ENCODE peak calls at places on chromosomes 3 and 15, in seven cellular contexts. One of them, this sample, is unnamed.

GRCh38 chr15:77633134-77633912 is 611 bp upstream of the LINGO1 start:
- DNase-seq in AG20443: peak; percentile 97
- DNase-seq in ELR: peak; percentile 82
- DNase-seq in KBM-7: peak; percentile 95
- DNase-seq in uterus: peak; percentile 85
- DNase-seq in foreskin fibroblast: peak; percentile 92
- DNase-seq in endothelial cell: peak; percentile 99
- DNase-seq in this sample: peak; percentile 81

GRCh38 chr15:84829428-84829827 is 12.3 kb downstream of the ALPK3 start:
- DNase-seq in endothelial cell: no peak
- DNase-seq in ELR: no peak
- DNase-seq in foreskin fibroblast: no peak
- DNase-seq in KBM-7: no peak
- DNase-seq in AG20443: no peak
- DNase-seq in uterus: no peak
- DNase-seq in this sample: no peak

GRCh38 chr3:180358179-180358578 is 243.8 kb upstream of the TTC14 start:
- DNase-seq in ELR: peak; percentile 75
- DNase-seq in KBM-7: no peak
- DNase-seq in AG20443: no peak
- DNase-seq in foreskin fibroblast: peak; percentile 0
- DNase-seq in uterus: no peak
- DNase-seq in endothelial cell: no peak
- DNase-seq in this sample: peak; percentile 5

GRCh38 chr15:81540909-81541308 is 166.9 kb upstream of the TMC3 start:
- DNase-seq in AG20443: no peak
- DNase-seq in foreskin fibroblast: no peak
- DNase-seq in ELR: no peak
- DNase-seq in endothelial cell: no peak
- DNase-seq in KBM-7: no peak
- DNase-seq in uterus: no peak
- DNase-seq in this sample: no peak

GRCh38 chr15:36953346-36953745 is 147.0 kb downstream of the MEIS2 start:
- DNase-seq in uterus: no peak
- DNase-seq in AG20443: no peak
- DNase-seq in ELR: no peak
- DNase-seq in endothelial cell: no peak
- DNase-seq in foreskin fibroblast: no peak
- DNase-seq in KBM-7: no peak
- DNase-seq in this sample: no peak

GRCh38 chr3:190566043-190566933 is 52.4 kb downstream of the IL1RAP start:
- DNase-seq in uterus: peak; percentile 67
- DNase-seq in endothelial cell: peak; percentile 32
- DNase-seq in ELR: peak; percentile 100
- DNase-seq in foreskin fibroblast: peak; percentile 99
- DNase-seq in AG20443: peak; percentile 90
- DNase-seq in KBM-7: peak; percentile 98
- DNase-seq in this sample: peak; percentile 100

GRCh38 chr15:63931556-63931955 is 97.8 kb upstream of the HERC1 start:
- DNase-seq in ELR: no peak
- DNase-seq in uterus: no peak
- DNase-seq in KBM-7: no peak
- DNase-seq in AG20443: no peak
- DNase-seq in foreskin fibroblast: no peak
- DNase-seq in endothelial cell: no peak
- DNase-seq in this sample: no peak

GRCh38 chr3:112514527-112515128 is 15.4 kb upstream of the BTLA start:
- DNase-seq in uterus: no peak
- DNase-seq in foreskin fibroblast: no peak
- DNase-seq in AG20443: peak; percentile 9
- DNase-seq in KBM-7: no peak
- DNase-seq in endothelial cell: no peak
- DNase-seq in ELR: no peak
- DNase-seq in this sample: peak; percentile 11

GRCh38 chr3:50264389-50264963 is 4.5 kb upstream of the SEMA3B start:
- DNase-seq in AG20443: peak; percentile 95
- DNase-seq in KBM-7: no peak
- DNase-seq in endothelial cell: peak; percentile 51
- DNase-seq in ELR: peak; percentile 83
- DNase-seq in uterus: peak; percentile 92
- DNase-seq in foreskin fibroblast: peak; percentile 94
- DNase-seq in this sample: peak; percentile 81

GRCh38 chr3:184805351-184806038 is 6.5 kb upstream of the VPS8 start:
- DNase-seq in KBM-7: peak; percentile 73
- DNase-seq in endothelial cell: no peak
- DNase-seq in uterus: no peak
- DNase-seq in ELR: no peak
- DNase-seq in foreskin fibroblast: no peak
- DNase-seq in AG20443: no peak
- DNase-seq in this sample: peak; percentile 46

GRCh38 chr3:176739169-176739568 is 458.1 kb downstream of the TBL1XR1 start:
- DNase-seq in endothelial cell: no peak
- DNase-seq in ELR: no peak
- DNase-seq in KBM-7: no peak
- DNase-seq in foreskin fibroblast: no peak
- DNase-seq in AG20443: no peak
- DNase-seq in uterus: no peak
- DNase-seq in this sample: peak; percentile 7

GRCh38 chr3:46417120-46417510 is 10.1 kb downstream of the CCRL2 start:
- DNase-seq in AG20443: no peak
- DNase-seq in uterus: no peak
- DNase-seq in KBM-7: no peak
- DNase-seq in endothelial cell: no peak
- DNase-seq in ELR: no peak
- DNase-seq in foreskin fibroblast: no peak
- DNase-seq in this sample: no peak

GRCh38 chr3:71160800-71161546 is 422.6 kb downstream of the FOXP1 start:
- DNase-seq in uterus: no peak
- DNase-seq in ELR: peak; percentile 89
- DNase-seq in endothelial cell: no peak
- DNase-seq in foreskin fibroblast: no peak
- DNase-seq in AG20443: no peak
- DNase-seq in KBM-7: no peak
- DNase-seq in this sample: peak; percentile 81

GRCh38 chr15:90694987-90695386 is 22.2 kb upstream of the BLM start:
- DNase-seq in endothelial cell: no peak
- DNase-seq in ELR: no peak
- DNase-seq in KBM-7: no peak
- DNase-seq in AG20443: no peak
- DNase-seq in foreskin fibroblast: no peak
- DNase-seq in uterus: no peak
- DNase-seq in this sample: no peak

GRCh38 chr3:10779293-10779805 is 36.7 kb upstream of the SLC6A11 start:
- DNase-seq in KBM-7: no peak
- DNase-seq in endothelial cell: no peak
- DNase-seq in foreskin fibroblast: no peak
- DNase-seq in AG20443: no peak
- DNase-seq in uterus: no peak
- DNase-seq in ELR: no peak
- DNase-seq in this sample: no peak

GRCh38 chr3:77147836-77148578 is 108.1 kb downstream of the ROBO2 start:
- DNase-seq in KBM-7: no peak
- DNase-seq in AG20443: no peak
- DNase-seq in endothelial cell: no peak
- DNase-seq in foreskin fibroblast: peak; percentile 54
- DNase-seq in ELR: no peak
- DNase-seq in uterus: no peak
- DNase-seq in this sample: peak; percentile 65

GRCh38 chr15:93770788-93771187 is 460.6 kb upstream of the MCTP2 start:
- DNase-seq in KBM-7: no peak
- DNase-seq in uterus: no peak
- DNase-seq in AG20443: no peak
- DNase-seq in ELR: no peak
- DNase-seq in foreskin fibroblast: no peak
- DNase-seq in endothelial cell: no peak
- DNase-seq in this sample: no peak

GRCh38 chr3:171044828-171045793 is 18.6 kb upstream of the SLC2A2 start:
- DNase-seq in ELR: peak; percentile 47
- DNase-seq in endothelial cell: no peak
- DNase-seq in KBM-7: no peak
- DNase-seq in foreskin fibroblast: peak; percentile 92
- DNase-seq in AG20443: peak; percentile 80
- DNase-seq in uterus: no peak
- DNase-seq in this sample: peak; percentile 97

GRCh38 chr3:52109556-52110380 is 44.5 kb downstream of the POC1A start:
- DNase-seq in AG20443: no peak
- DNase-seq in ELR: no peak
- DNase-seq in KBM-7: no peak
- DNase-seq in uterus: no peak
- DNase-seq in foreskin fibroblast: no peak
- DNase-seq in endothelial cell: no peak
- DNase-seq in this sample: peak; percentile 44

GRCh38 chr15:74603026-74603788 is 12.4 kb upstream of the CLK3 start:
- DNase-seq in KBM-7: no peak
- DNase-seq in endothelial cell: no peak
- DNase-seq in ELR: no peak
- DNase-seq in foreskin fibroblast: no peak
- DNase-seq in uterus: no peak
- DNase-seq in AG20443: no peak
- DNase-seq in this sample: no peak

GRCh38 chr3:8303466-8303865 is 198.2 kb upstream of the LMCD1 start:
- DNase-seq in uterus: no peak
- DNase-seq in ELR: peak; percentile 31
- DNase-seq in foreskin fibroblast: peak; percentile 19
- DNase-seq in endothelial cell: no peak
- DNase-seq in KBM-7: no peak
- DNase-seq in AG20443: no peak
- DNase-seq in this sample: no peak

GRCh38 chr3:139572847-139573672 is 33.5 kb upstream of the RBP1 start:
- DNase-seq in ELR: no peak
- DNase-seq in KBM-7: peak; percentile 25
- DNase-seq in endothelial cell: no peak
- DNase-seq in AG20443: no peak
- DNase-seq in uterus: no peak
- DNase-seq in foreskin fibroblast: no peak
- DNase-seq in this sample: peak; percentile 58

GRCh38 chr3:169391672-169392071 is 271.8 kb downstream of the MECOM start:
- DNase-seq in foreskin fibroblast: no peak
- DNase-seq in uterus: no peak
- DNase-seq in KBM-7: no peak
- DNase-seq in ELR: no peak
- DNase-seq in AG20443: no peak
- DNase-seq in endothelial cell: no peak
- DNase-seq in this sample: no peak

GRCh38 chr3:123409443-123410148 is 39.3 kb downstream of the ADCY5 start:
- DNase-seq in ELR: peak; percentile 37
- DNase-seq in foreskin fibroblast: no peak
- DNase-seq in AG20443: no peak
- DNase-seq in endothelial cell: no peak
- DNase-seq in uterus: no peak
- DNase-seq in KBM-7: no peak
- DNase-seq in this sample: no peak

GRCh38 chr15:96213045-96213444 is 117.5 kb upstream of the NR2F2 start:
- DNase-seq in foreskin fibroblast: no peak
- DNase-seq in endothelial cell: no peak
- DNase-seq in KBM-7: no peak
- DNase-seq in uterus: no peak
- DNase-seq in AG20443: no peak
- DNase-seq in ELR: no peak
- DNase-seq in this sample: no peak

GRCh38 chr3:105365536-105366301 is 990 bp upstream of the ALCAM start:
- DNase-seq in AG20443: peak; percentile 41
- DNase-seq in KBM-7: no peak
- DNase-seq in ELR: peak; percentile 72
- DNase-seq in uterus: no peak
- DNase-seq in endothelial cell: no peak
- DNase-seq in foreskin fibroblast: peak; percentile 75
- DNase-seq in this sample: peak; percentile 67

GRCh38 chr15:61063875-61064320 is 165.2 kb downstream of the RORA start:
- DNase-seq in AG20443: no peak
- DNase-seq in ELR: no peak
- DNase-seq in uterus: no peak
- DNase-seq in foreskin fibroblast: no peak
- DNase-seq in endothelial cell: no peak
- DNase-seq in KBM-7: no peak
- DNase-seq in this sample: no peak

GRCh38 chr15:68930268-68931022 is at the start of gene SPESP1:
- DNase-seq in AG20443: peak; percentile 86
- DNase-seq in ELR: peak; percentile 89
- DNase-seq in foreskin fibroblast: peak; percentile 89
- DNase-seq in uterus: peak; percentile 52
- DNase-seq in endothelial cell: no peak
- DNase-seq in KBM-7: no peak
- DNase-seq in this sample: peak; percentile 4

GRCh38 chr3:27533718-27534578 is 49.8 kb upstream of the SLC4A7 start:
- DNase-seq in KBM-7: no peak
- DNase-seq in endothelial cell: peak; percentile 39
- DNase-seq in uterus: peak; percentile 43
- DNase-seq in foreskin fibroblast: peak; percentile 99
- DNase-seq in AG20443: peak; percentile 93
- DNase-seq in ELR: peak; percentile 99
- DNase-seq in this sample: peak; percentile 93

GRCh38 chr3:73908218-73908617 is 283.5 kb upstream of the PDZRN3 start:
- DNase-seq in endothelial cell: no peak
- DNase-seq in uterus: no peak
- DNase-seq in AG20443: no peak
- DNase-seq in ELR: no peak
- DNase-seq in foreskin fibroblast: no peak
- DNase-seq in KBM-7: no peak
- DNase-seq in this sample: no peak

GRCh38 chr3:16064660-16065414 is 109.6 kb upstream of the GALNT15 start:
- DNase-seq in endothelial cell: no peak
- DNase-seq in foreskin fibroblast: peak; percentile 96
- DNase-seq in AG20443: peak; percentile 65
- DNase-seq in KBM-7: peak; percentile 32
- DNase-seq in uterus: peak; percentile 80
- DNase-seq in ELR: peak; percentile 86
- DNase-seq in this sample: peak; percentile 97

GRCh38 chr15:101648356-101648755 is 3.8 kb downstream of the TM2D3 start:
- DNase-seq in endothelial cell: no peak
- DNase-seq in KBM-7: no peak
- DNase-seq in AG20443: no peak
- DNase-seq in foreskin fibroblast: no peak
- DNase-seq in ELR: no peak
- DNase-seq in uterus: no peak
- DNase-seq in this sample: no peak

GRCh38 chr3:99967796-99968195 is 146.5 kb downstream of the FILIP1L start:
- DNase-seq in ELR: peak; percentile 43
- DNase-seq in AG20443: no peak
- DNase-seq in foreskin fibroblast: peak; percentile 69
- DNase-seq in uterus: no peak
- DNase-seq in endothelial cell: no peak
- DNase-seq in KBM-7: no peak
- DNase-seq in this sample: peak; percentile 90

GRCh38 chr15:73527598-73527997 is 84.6 kb downstream of the REC114 start:
- DNase-seq in KBM-7: no peak
- DNase-seq in ELR: no peak
- DNase-seq in uterus: no peak
- DNase-seq in endothelial cell: no peak
- DNase-seq in AG20443: no peak
- DNase-seq in foreskin fibroblast: no peak
- DNase-seq in this sample: no peak

GRCh38 chr15:92112180-92112579 is 258.7 kb downstream of the SLCO3A1 start:
- DNase-seq in ELR: no peak
- DNase-seq in endothelial cell: no peak
- DNase-seq in foreskin fibroblast: peak; percentile 36
- DNase-seq in uterus: no peak
- DNase-seq in AG20443: peak; percentile 76
- DNase-seq in KBM-7: no peak
- DNase-seq in this sample: no peak

GRCh38 chr15:75697523-75698398 is 14.9 kb downstream of the CSPG4 start:
- DNase-seq in AG20443: no peak
- DNase-seq in ELR: peak; percentile 51
- DNase-seq in foreskin fibroblast: peak; percentile 46
- DNase-seq in endothelial cell: no peak
- DNase-seq in KBM-7: no peak
- DNase-seq in uterus: peak; percentile 66
- DNase-seq in this sample: no peak

GRCh38 chr3:137992592-137992991 is 17.4 kb upstream of the CLDN18 start:
- DNase-seq in KBM-7: no peak
- DNase-seq in ELR: peak; percentile 23
- DNase-seq in endothelial cell: no peak
- DNase-seq in foreskin fibroblast: no peak
- DNase-seq in uterus: no peak
- DNase-seq in AG20443: no peak
- DNase-seq in this sample: no peak

This sample was measured in iris pigment epithelial cell.